ENCODE peak calls at places on chromosome 7, in four cellular contexts. One of them, this sample, is unnamed.

GRCh38 chr7:23514755-23515154 is 17.0 kb downstream of the TRA2A start:
- DNase-seq in left ventricle myocardium inferior: no peak
- DNase-seq in psoas muscle: no peak
- DNase-seq in AG09309: no peak
- DNase-seq in this sample: no peak

GRCh38 chr7:27169658-27170493 is 4.2 kb downstream of the HOXA10 start:
- DNase-seq in left ventricle myocardium inferior: peak
- DNase-seq in psoas muscle: no peak
- DNase-seq in AG09309: no peak
- DNase-seq in this sample: no peak

GRCh38 chr7:31340603-31341002 is at the start of gene NEUROD6:
- DNase-seq in left ventricle myocardium inferior: no peak
- DNase-seq in psoas muscle: no peak
- DNase-seq in AG09309: no peak
- DNase-seq in this sample: no peak

GRCh38 chr7:30468041-30468440 is 10.5 kb downstream of the NOD1 start:
- DNase-seq in left ventricle myocardium inferior: no peak
- DNase-seq in psoas muscle: no peak
- DNase-seq in AG09309: no peak
- DNase-seq in this sample: no peak

GRCh38 chr7:63008366-63008765 is 990.3 kb upstream of the ZNF722 start:
- DNase-seq in left ventricle myocardium inferior: no peak
- DNase-seq in psoas muscle: no peak
- DNase-seq in AG09309: no peak
- DNase-seq in this sample: no peak

GRCh38 chr7:155306677-155307470 is 9.2 kb downstream of the INSIG1 start:
- DNase-seq in left ventricle myocardium inferior: no peak
- DNase-seq in psoas muscle: no peak
- DNase-seq in AG09309: no peak
- DNase-seq in this sample: no peak

GRCh38 chr7:92835140-92835850 is 1.1 kb downstream of the CDK6 start:
- DNase-seq in left ventricle myocardium inferior: peak
- DNase-seq in psoas muscle: peak
- DNase-seq in AG09309: no peak
- DNase-seq in this sample: peak

GRCh38 chr7:4013793-4014192 is 668.3 kb upstream of the FOXK1 start:
- DNase-seq in left ventricle myocardium inferior: no peak
- DNase-seq in psoas muscle: no peak
- DNase-seq in AG09309: no peak
- DNase-seq in this sample: no peak

GRCh38 chr7:23353172-23353571 is 54.0 kb downstream of the MALSU1 start:
- DNase-seq in left ventricle myocardium inferior: no peak
- DNase-seq in psoas muscle: no peak
- DNase-seq in AG09309: no peak
- DNase-seq in this sample: no peak

GRCh38 chr7:130207642-130208041 is at the start of gene SSMEM1:
- DNase-seq in left ventricle myocardium inferior: no peak
- DNase-seq in psoas muscle: no peak
- DNase-seq in AG09309: peak
- DNase-seq in this sample: no peak

GRCh38 chr7:128427289-128427891 is 17.6 kb upstream of the IMPDH1 start:
- DNase-seq in left ventricle myocardium inferior: no peak
- DNase-seq in psoas muscle: no peak
- DNase-seq in AG09309: no peak
- DNase-seq in this sample: no peak

GRCh38 chr7:69864822-69865221 is 266.5 kb downstream of the AUTS2 start:
- DNase-seq in left ventricle myocardium inferior: no peak
- DNase-seq in psoas muscle: no peak
- DNase-seq in AG09309: no peak
- DNase-seq in this sample: no peak

GRCh38 chr7:41976411-41976810 is 260.6 kb downstream of the GLI3 start:
- DNase-seq in left ventricle myocardium inferior: no peak
- DNase-seq in psoas muscle: no peak
- DNase-seq in AG09309: no peak
- DNase-seq in this sample: no peak

GRCh38 chr7:79176859-79177477 is 276.5 kb downstream of the MAGI2 start:
- DNase-seq in left ventricle myocardium inferior: no peak
- DNase-seq in psoas muscle: no peak
- DNase-seq in AG09309: peak
- DNase-seq in this sample: peak

GRCh38 chr7:9645756-9646155 is 1212.3 kb downstream of the NXPH1 start:
- DNase-seq in left ventricle myocardium inferior: no peak
- DNase-seq in psoas muscle: no peak
- DNase-seq in AG09309: no peak
- DNase-seq in this sample: no peak

GRCh38 chr7:2271273-2272026 is 29.4 kb downstream of the NUDT1 start:
- DNase-seq in left ventricle myocardium inferior: no peak
- DNase-seq in psoas muscle: no peak
- DNase-seq in AG09309: no peak
- DNase-seq in this sample: no peak

GRCh38 chr7:137032436-137032835 is 164.0 kb downstream of the CHRM2 start:
- DNase-seq in left ventricle myocardium inferior: no peak
- DNase-seq in psoas muscle: no peak
- DNase-seq in AG09309: peak
- DNase-seq in this sample: no peak

GRCh38 chr7:155206286-155207020 is 91.2 kb upstream of the INSIG1 start:
- DNase-seq in left ventricle myocardium inferior: peak
- DNase-seq in psoas muscle: peak
- DNase-seq in AG09309: peak
- DNase-seq in this sample: peak

GRCh38 chr7:128404826-128405344 is 4.9 kb downstream of the IMPDH1 start:
- DNase-seq in left ventricle myocardium inferior: no peak
- DNase-seq in psoas muscle: no peak
- DNase-seq in AG09309: no peak
- DNase-seq in this sample: no peak

GRCh38 chr7:36653011-36653670 is 71.2 kb downstream of the AOAH start:
- DNase-seq in left ventricle myocardium inferior: no peak
- DNase-seq in psoas muscle: no peak
- DNase-seq in AG09309: peak
- DNase-seq in this sample: no peak

GRCh38 chr7:75712517-75713361 is 26.0 kb downstream of the HIP1 start:
- DNase-seq in left ventricle myocardium inferior: no peak
- DNase-seq in psoas muscle: no peak
- DNase-seq in AG09309: no peak
- DNase-seq in this sample: no peak
- TF ChIP-seq CTCF in left ventricle myocardium inferior: no peak
- TF ChIP-seq CTCF in psoas muscle: no peak
- TF ChIP-seq CTCF in AG09309: no peak
- TF ChIP-seq CTCF in this sample: no peak

GRCh38 chr7:105978974-105979373 is 15.9 kb downstream of the CDHR3 start:
- DNase-seq in left ventricle myocardium inferior: no peak
- DNase-seq in psoas muscle: no peak
- DNase-seq in AG09309: no peak
- DNase-seq in this sample: no peak

GRCh38 chr7:105979405-105979804 is 16.3 kb downstream of the CDHR3 start:
- DNase-seq in left ventricle myocardium inferior: no peak
- DNase-seq in psoas muscle: no peak
- DNase-seq in AG09309: no peak
- DNase-seq in this sample: no peak

GRCh38 chr7:105975770-105976428 is 12.8 kb downstream of the CDHR3 start:
- DNase-seq in left ventricle myocardium inferior: no peak
- DNase-seq in psoas muscle: no peak
- DNase-seq in AG09309: no peak
- DNase-seq in this sample: no peak

GRCh38 chr7:105976868-105977267 is 13.8 kb downstream of the CDHR3 start:
- DNase-seq in left ventricle myocardium inferior: no peak
- DNase-seq in psoas muscle: no peak
- DNase-seq in AG09309: no peak
- DNase-seq in this sample: no peak

DNA sequence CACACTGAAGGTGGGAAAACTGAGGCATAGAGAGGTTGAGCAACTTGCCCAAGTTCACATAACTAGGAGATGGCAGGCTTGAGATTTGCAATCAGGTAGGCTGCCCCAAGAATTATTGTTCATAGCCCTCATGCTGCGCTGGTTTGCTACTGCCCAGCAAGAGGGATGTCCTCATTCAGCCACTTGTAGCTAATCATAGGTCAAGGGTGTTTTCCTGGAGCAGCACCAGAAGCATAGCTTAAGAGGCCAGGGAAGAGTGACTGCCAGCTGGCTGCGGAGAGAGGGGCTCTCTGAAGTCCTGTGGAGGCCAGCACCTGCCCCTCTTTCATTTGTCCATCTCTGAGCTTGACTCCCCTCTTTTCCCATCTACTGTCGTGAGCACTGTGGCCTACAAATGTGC is 15.0 kb downstream of the CDHR3 start:
- DNase-seq in left ventricle myocardium inferior: peak
- DNase-seq in psoas muscle: no peak
- DNase-seq in AG09309: no peak
- DNase-seq in this sample: peak
- H3K4me3 ChIP-seq in left ventricle myocardium inferior: no peak
- H3K4me3 ChIP-seq in psoas muscle: no peak
- H3K4me3 ChIP-seq in AG09309: no peak
- H3K4me3 ChIP-seq in this sample: no peak

DNA sequence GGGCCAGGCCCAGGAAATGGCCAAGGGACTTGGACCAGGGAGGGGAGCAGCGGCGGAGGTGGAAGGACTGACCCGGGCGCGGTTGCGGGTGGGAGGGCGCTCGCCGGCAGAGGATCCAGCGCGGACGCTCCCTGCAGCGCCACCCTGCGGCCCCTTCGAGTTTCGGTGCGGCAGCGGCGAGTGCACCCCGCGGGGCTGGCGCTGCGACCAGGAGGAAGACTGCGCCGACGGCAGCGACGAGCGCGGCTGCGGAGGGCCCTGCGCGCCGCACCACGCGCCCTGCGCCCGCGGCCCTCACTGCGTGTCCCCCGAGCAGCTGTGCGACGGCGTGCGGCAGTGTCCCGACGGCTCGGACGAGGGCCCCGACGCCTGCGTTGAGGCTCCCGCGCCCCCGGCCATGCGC is 16.8 kb upstream of the ZNF467 start:
- DNase-seq in left ventricle myocardium inferior: peak
- DNase-seq in psoas muscle: no peak
- DNase-seq in AG09309: no peak
- DNase-seq in this sample: peak
- TF ChIP-seq CTCF in left ventricle myocardium inferior: peak
- TF ChIP-seq CTCF in psoas muscle: peak
- TF ChIP-seq CTCF in AG09309: peak
- TF ChIP-seq CTCF in this sample: peak

DNA sequence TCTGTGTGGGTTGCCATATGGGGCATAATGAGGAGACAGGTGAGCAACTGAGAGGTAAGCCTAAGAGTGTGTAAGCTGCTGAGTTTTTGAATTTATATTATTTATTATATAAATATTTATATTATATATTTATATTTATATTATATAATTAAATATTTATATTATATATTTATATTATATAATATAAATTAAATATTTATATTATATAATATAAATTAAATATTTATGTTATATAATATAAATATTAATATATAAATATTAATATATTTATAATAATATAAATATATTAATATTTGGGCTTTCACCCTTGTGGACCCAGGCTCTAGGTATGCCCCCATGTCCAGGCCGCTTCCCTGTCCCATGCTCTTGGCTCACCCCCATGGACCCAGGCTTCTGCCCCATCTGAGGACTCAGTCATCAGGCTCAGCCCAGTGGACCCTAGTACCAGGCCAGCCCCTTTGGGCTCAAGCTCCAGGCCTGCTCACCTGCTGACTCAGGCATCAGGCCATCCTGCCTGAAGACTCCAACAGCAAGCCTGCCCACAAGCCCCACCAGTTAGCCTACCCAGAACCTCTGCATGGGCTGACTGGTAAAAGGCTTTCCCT is 755.4 kb downstream of the SUGCT start:
- DNase-seq in left ventricle myocardium inferior: no peak
- DNase-seq in psoas muscle: no peak
- DNase-seq in AG09309: no peak
- DNase-seq in this sample: no peak
- H3K4me3 ChIP-seq in left ventricle myocardium inferior: no peak
- H3K4me3 ChIP-seq in psoas muscle: no peak
- H3K4me3 ChIP-seq in AG09309: no peak
- H3K4me3 ChIP-seq in this sample: no peak

GRCh38 chr7:140231779-140232491 is 55.2 kb upstream of the KDM7A start:
- DNase-seq in left ventricle myocardium inferior: no peak
- DNase-seq in psoas muscle: no peak
- DNase-seq in AG09309: no peak
- DNase-seq in this sample: no peak
- TF ChIP-seq CTCF in left ventricle myocardium inferior: no peak
- TF ChIP-seq CTCF in psoas muscle: no peak
- TF ChIP-seq CTCF in AG09309: no peak
- TF ChIP-seq CTCF in this sample: no peak

GRCh38 chr7:142787034-142787768 is 16.4 kb downstream of the PRSS2 start:
- DNase-seq in left ventricle myocardium inferior: no peak
- DNase-seq in psoas muscle: no peak
- DNase-seq in AG09309: no peak
- DNase-seq in this sample: no peak
- H3K4me3 ChIP-seq in left ventricle myocardium inferior: no peak
- H3K4me3 ChIP-seq in psoas muscle: no peak
- H3K4me3 ChIP-seq in AG09309: no peak
- H3K4me3 ChIP-seq in this sample: no peak

GRCh38 chr7:148535227-148535626 is 55.3 kb upstream of the C7orf33 start:
- DNase-seq in left ventricle myocardium inferior: no peak
- DNase-seq in psoas muscle: no peak
- DNase-seq in AG09309: no peak
- DNase-seq in this sample: no peak
- TF ChIP-seq CTCF in left ventricle myocardium inferior: no peak
- TF ChIP-seq CTCF in psoas muscle: no peak
- TF ChIP-seq CTCF in AG09309: no peak
- TF ChIP-seq CTCF in this sample: peak

DNA sequence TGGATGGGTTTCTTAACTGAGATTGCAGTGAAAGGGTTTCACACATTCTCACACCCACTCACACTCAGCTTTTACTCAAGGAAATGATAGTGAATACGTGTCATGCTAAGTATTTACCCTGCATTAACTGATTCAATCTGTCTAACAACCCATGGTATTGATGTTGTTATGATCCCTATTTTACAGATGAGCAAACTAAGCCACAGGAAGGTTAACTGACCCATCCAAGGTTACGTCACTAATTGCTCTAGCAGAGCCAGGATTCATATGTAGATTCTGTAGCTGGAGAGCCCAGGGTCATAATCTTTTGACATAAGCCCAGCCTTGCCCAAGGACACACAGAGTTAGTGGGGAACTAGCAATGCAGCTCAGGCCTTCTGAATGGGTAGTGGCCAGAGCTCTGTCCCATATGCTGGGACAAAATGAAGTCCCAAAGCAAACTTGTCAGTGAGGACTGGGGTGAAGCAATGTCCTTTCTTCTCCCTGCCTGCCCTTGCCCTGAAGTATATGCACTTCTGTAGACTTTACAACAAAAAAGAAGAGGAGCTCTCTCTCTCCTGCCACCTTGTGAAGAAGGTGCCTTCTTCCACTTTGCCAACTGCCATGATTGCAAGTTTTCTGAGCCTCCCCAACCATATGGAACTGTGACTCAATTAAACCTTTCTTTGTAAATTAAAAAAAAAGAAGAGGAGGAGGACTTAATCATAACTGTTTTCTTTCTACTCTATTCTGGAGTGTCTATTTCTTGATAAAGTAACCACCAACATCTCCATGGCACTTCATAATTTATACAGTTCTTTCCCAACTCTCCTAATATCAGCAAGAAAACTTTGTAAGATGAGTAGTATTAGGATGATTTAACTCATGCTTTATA is 4.9 kb upstream of the CYP3A7 start:
- DNase-seq in left ventricle myocardium inferior: no peak
- DNase-seq in psoas muscle: no peak
- DNase-seq in AG09309: no peak
- DNase-seq in this sample: no peak
- H3K4me3 ChIP-seq in left ventricle myocardium inferior: no peak
- H3K4me3 ChIP-seq in psoas muscle: no peak
- H3K4me3 ChIP-seq in AG09309: no peak
- H3K4me3 ChIP-seq in this sample: no peak